ENCODE peak calls at places on chromosomes 13 and 19, in seven cellular contexts. F, K, B, U, E, W and N are unnamed samples.

GRCh38 chr13:51501592-51502205 is 48.9 kb upstream of the INTS6 start:
- DNase-seq in F (no peak), K (no peak), B (no peak), U (no peak), E (peak), W (peak), N (no peak)

GRCh38 chr19:40466219-40467006 is at the start of gene SPTBN4:
- DNase-seq in F (peak), K (no peak), B (peak), U (no peak), E (no peak), W (no peak), N (no peak)

GRCh38 chr19:16506961-16507360 is 10.8 kb downstream of the C19orf44 start:
- DNase-seq in F (no peak), K (no peak), B (no peak), U (no peak), E (no peak), W (no peak), N (no peak)

GRCh38 chr19:18284710-18285430 is 3.4 kb upstream of the JUND start:
- DNase-seq in F (no peak), K (no peak), B (no peak), U (no peak), E (no peak), W (no peak), N (no peak)

GRCh38 chr19:18300930-18301717 is 19.7 kb upstream of the JUND start:
- DNase-seq in F (no peak), K (peak), B (no peak), U (no peak), E (peak), W (peak), N (no peak)

GRCh38 chr19:38894968-38895367 is 4.5 kb downstream of the SIRT2 start:
- DNase-seq in F (no peak), K (no peak), B (no peak), U (no peak), E (no peak), W (no peak), N (no peak)

GRCh38 chr13:112233716-112234115 is 142.4 kb upstream of the SPACA7 start:
- DNase-seq in F (no peak), K (no peak), B (no peak), U (no peak), E (no peak), W (no peak), N (no peak)

GRCh38 chr13:66033924-66034323 is 1196.2 kb downstream of the PCDH9 start:
- DNase-seq in F (no peak), K (no peak), B (no peak), U (no peak), E (no peak), W (no peak), N (no peak)

GRCh38 chr13:48653074-48654054 is at the start of gene CYSLTR2:
- DNase-seq in F (no peak), K (peak), B (no peak), U (no peak), E (peak), W (no peak), N (no peak)

GRCh38 chr19:35013047-35013819 is 13.1 kb downstream of the GRAMD1A start:
- DNase-seq in F (peak), K (peak), B (peak), U (no peak), E (peak), W (peak), N (peak)

GRCh38 chr13:43006893-43007631 is 15.0 kb upstream of the EPSTI1 start:
- DNase-seq in F (no peak), K (no peak), B (no peak), U (no peak), E (peak), W (peak), N (no peak)

GRCh38 chr19:18430417-18431144 is 7.4 kb downstream of the ISYNA1 start:
- DNase-seq in F (no peak), K (no peak), B (no peak), U (no peak), E (no peak), W (no peak), N (no peak)

GRCh38 chr19:55684946-55685681 is 10.1 kb downstream of the EPN1 start:
- DNase-seq in F (no peak), K (no peak), B (no peak), U (no peak), E (no peak), W (no peak), N (no peak)

GRCh38 chr19:29303035-29303706 is 90.2 kb upstream of the UQCRFS1 start:
- DNase-seq in F (no peak), K (no peak), B (no peak), U (no peak), E (no peak), W (no peak), N (no peak)

GRCh38 chr13:27264648-27265047 is 6.0 kb upstream of the RASL11A start:
- DNase-seq in F (no peak), K (no peak), B (no peak), U (no peak), E (no peak), W (no peak), N (no peak)

GRCh38 chr13:48043789-48044503 is 6.4 kb downstream of the NUDT15 start:
- DNase-seq in F (no peak), K (no peak), B (no peak), U (no peak), E (peak), W (no peak), N (no peak)

GRCh38 chr13:54687173-54687572 is 1658.6 kb downstream of the OLFM4 start:
- DNase-seq in F (no peak), K (no peak), B (no peak), U (no peak), E (no peak), W (peak), N (no peak)

DNA sequence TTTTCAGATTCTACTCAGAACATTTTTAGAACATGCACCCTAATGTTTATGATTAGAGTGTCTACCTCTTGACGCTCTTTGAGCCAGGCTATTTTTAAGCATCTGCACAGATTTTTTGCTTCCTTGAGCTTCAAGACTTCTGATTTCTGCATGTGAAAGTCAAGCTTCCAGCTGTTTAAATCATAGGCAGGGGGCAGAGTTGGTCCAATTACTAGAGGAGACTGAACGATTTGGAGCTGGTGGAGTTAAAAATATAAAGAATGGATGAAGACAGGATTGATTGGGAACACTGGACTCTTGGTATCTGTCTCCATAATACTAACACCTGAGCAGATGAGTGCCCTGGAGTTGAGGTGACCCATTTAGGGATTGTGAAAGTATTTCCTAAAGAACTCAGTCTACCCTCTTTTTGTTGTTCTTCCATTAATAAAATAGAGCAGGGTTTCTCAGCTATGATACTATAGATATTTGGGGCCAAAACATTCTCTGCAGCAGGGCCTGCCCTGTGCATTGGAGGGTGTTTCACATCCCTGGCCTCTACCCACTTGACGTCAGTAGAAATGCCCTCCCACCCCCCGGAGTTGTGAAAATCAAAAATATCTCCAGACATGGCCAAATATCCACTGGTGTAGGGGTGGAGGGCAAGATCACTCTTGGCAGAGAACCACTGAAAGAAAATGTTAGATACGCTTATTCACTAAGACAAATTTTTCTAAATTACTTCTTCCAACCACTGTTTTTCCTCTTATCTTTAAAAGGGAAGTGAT is 160.1 kb downstream of the COG6 start:
- DNase-seq in F (no peak), K (no peak), B (no peak), U (no peak), E (peak), W (peak), N (no peak)
- TF ChIP-seq CTCF in F (no peak), K (no peak), B (no peak), U (no peak), E (peak), W (no peak), N (no peak)

GRCh38 chr13:108086678-108087077 is 128.7 kb downstream of the LIG4 start:
- DNase-seq in F (no peak), K (peak), B (no peak), U (no peak), E (no peak), W (peak), N (no peak)
- TF ChIP-seq CTCF in F (no peak), K (no peak), B (no peak), U (no peak), E (no peak), W (peak), N (peak)

GRCh38 chr13:24670927-24671326 is 9.3 kb upstream of the ATP12A start:
- DNase-seq in F (peak), K (peak), B (no peak), U (no peak), E (no peak), W (peak), N (no peak)
- TF ChIP-seq CTCF in F (no peak), K (no peak), B (no peak), U (no peak), E (peak), W (no peak), N (no peak)

GRCh38 chr19:47507924-47508553 is 6.8 kb downstream of the NAPA start:
- DNase-seq in F (no peak), K (no peak), B (no peak), U (no peak), E (no peak), W (no peak), N (no peak)
- TF ChIP-seq CTCF in F (no peak), K (no peak), B (no peak), U (no peak), E (no peak), W (no peak), N (no peak)

DNA sequence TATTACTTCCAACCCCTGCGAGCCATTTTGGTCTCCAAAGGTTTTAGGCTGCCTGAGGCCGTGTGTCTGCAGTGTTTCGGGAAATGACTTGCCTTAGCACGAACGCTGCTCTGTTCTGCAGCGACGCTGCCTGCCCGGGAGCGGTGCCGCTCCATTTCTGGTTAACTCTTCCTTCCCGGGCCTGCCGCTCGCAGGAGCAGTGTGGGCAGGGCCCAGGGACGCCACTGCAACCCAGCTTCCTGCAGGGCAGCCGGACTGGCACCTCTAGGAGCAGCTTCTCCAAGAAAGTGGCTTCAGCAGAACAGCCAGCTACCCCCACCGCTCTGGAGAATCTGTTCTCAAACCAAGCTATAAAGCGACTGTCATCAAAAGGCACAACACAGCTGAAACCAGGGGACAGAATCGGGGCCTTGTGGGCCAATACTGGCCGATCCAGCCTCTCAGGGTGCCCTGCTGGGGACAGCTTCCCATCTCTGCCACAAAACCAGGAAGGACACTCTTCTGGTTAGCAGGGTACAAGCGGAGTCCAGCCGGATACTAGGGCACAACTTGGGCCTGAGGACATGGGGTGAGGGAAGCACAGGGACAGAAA is 72.2 kb downstream of the KCTD15 start:
- DNase-seq in F (peak), K (no peak), B (peak), U (no peak), E (no peak), W (peak), N (no peak)
- TF ChIP-seq CTCF in F (no peak), K (no peak), B (no peak), U (no peak), E (no peak), W (no peak), N (no peak)

GRCh38 chr13:94673841-94674240 is 38.5 kb downstream of the SOX21 start:
- DNase-seq in F (no peak), K (no peak), B (no peak), U (no peak), E (no peak), W (no peak), N (no peak)

GRCh38 chr13:94672400-94672799 is 39.9 kb downstream of the SOX21 start:
- DNase-seq in F (no peak), K (no peak), B (no peak), U (no peak), E (no peak), W (no peak), N (no peak)

GRCh38 chr13:94677799-94678198 is 34.5 kb downstream of the SOX21 start:
- DNase-seq in F (no peak), K (no peak), B (no peak), U (no peak), E (no peak), W (no peak), N (no peak)

GRCh38 chr13:94678845-94679244 is 33.5 kb downstream of the SOX21 start:
- DNase-seq in F (no peak), K (no peak), B (no peak), U (no peak), E (no peak), W (no peak), N (no peak)

DNA sequence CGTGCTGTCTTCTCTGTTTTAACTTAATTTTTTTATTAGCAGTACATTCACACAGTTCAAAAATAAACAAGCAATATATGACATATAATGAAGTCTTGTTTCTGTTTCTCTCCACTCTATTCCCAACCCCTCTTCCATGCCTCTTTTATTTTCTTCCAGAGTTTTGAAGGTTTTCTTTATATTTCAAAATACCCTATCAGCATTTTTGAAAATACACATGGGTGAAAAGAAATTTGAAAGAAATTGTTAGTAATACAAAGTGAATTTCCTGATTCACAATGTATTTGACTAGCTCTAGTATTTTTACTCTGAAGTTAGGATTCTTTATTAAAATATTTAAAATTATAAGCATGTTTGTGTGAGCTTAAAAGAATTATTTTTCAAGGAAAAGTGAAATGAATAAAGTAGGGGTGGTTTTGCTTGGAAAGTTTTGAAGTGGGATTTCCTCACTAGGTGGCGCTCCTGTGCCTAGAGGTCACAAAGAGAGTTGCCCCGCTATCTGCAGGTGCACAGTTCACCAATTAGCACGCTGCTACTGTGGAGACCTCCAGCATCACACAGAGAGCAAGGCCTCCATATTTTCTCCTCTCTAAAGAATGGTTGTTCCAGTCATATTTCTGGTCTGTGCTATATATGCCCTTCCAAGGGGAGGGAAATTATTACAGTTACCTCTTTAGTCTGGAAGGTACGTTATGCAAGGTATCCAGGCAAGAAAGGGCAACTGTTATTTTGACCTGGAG is 37.6 kb downstream of the SOX21 start:
- DNase-seq in F (peak), K (peak), B (peak), U (no peak), E (peak), W (peak), N (peak)
- TF ChIP-seq CTCF in F (peak), K (peak), B (peak), U (peak), E (peak), W (peak), N (peak)

DNA sequence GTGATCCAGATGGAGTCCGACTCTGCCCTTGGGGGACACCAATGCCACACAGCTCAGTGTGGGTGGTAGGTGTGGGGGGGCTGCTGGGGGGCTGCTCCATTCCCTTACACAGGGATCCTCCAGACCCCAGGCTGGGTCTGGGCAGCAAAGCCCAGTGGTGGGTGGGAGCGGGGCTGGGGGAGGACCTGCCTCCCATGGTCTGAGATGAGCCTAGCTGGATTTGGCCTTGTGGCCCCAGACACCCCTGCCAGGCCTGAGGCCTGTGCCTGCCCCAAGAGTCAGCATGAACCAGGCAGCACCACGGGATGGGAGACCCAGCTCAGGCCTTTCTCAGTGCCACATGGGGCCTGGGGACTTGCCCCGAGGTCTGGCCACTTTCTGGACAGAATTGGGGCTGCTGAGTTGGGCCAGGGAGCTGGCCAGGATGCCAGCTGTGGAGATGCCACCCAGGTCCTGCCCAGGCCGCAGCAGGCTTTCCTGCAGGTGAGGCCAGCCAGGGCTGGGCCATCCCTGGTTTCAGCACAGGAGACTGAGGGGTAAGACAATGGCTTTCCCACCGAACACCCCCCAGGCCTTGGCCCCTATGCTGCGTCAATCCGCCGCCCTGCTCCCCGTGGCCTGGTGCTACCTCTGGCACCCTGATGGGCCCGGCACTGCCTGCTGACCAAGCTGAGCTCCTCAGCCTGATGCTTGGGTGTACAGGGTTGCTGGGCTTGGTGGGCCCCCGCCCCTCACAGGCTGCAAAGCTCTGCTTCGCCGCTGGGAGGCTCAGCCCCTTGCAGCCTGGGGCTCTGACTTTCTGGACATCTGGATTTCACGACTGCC is 24.2 kb downstream of the CEBPG start:
- DNase-seq in F (peak), K (no peak), B (no peak), U (no peak), E (no peak), W (no peak), N (peak)
- TF ChIP-seq CTCF in F (peak), K (no peak), B (no peak), U (no peak), E (no peak), W (no peak), N (peak)